ENCODE peak calls at places on chromosomes 6 and 20, in six cellular contexts. Y is prostate gland, X is transverse colon, K is left ventricle myocardium inferior, W is Panc1, R is suprapubic skin. A is an unnamed sample. For H3K27me3 and H3K36me3, the result is how much of the 10 kb centered on the place peaks cover.

GRCh38 chr6:6352772-6353171 is 32.3 kb upstream of the F13A1 start:
- DNase-seq in R (no peak), Y (no peak), X (no peak), K (no peak), W (no peak), A (no peak)

GRCh38 chr20:51756653-51757052 is 11.5 kb downstream of the ATP9A start:
- DNase-seq in K (no peak), W (no peak), R (no peak), Y (no peak), X (no peak), A (no peak)

GRCh38 chr20:17442588-17442987 is 88.6 kb downstream of the BFSP1 start:
- DNase-seq in K (no peak), X (no peak), R (no peak), Y (no peak), W (no peak), A (no peak)

GRCh38 chr6:110534731-110535164 is 58.3 kb upstream of the SLC22A16 start:
- DNase-seq in R (no peak), Y (peak), W (no peak), X (no peak), K (no peak), A (peak)

GRCh38 chr6:161941565-161941964 is 667.7 kb upstream of the AGPAT4 start:
- DNase-seq in X (peak), W (no peak), R (no peak), Y (no peak), K (no peak), A (no peak)

GRCh38 chr6:24228681-24229255 is 102.8 kb downstream of the NRSN1 start:
- DNase-seq in X (no peak), R (no peak), K (no peak), Y (no peak), W (no peak), A (no peak)

GRCh38 chr20:3364323-3365013 is 43.0 kb downstream of the DNAAF9 start:
- DNase-seq in Y (no peak), R (no peak), K (no peak), X (no peak), W (no peak), A (no peak)

GRCh38 chr6:50825375-50826036 is 6.8 kb downstream of the TFAP2B start:
- DNase-seq in K (no peak), Y (no peak), X (no peak), R (no peak), W (no peak), A (no peak)

GRCh38 chr20:9075264-9076095 is 6.6 kb downstream of the PLCB4 start:
- DNase-seq in Y (no peak), R (no peak), K (no peak), X (no peak), W (no peak), A (no peak)

GRCh38 chr6:139539852-139540251 is 165.4 kb upstream of the CITED2 start:
- DNase-seq in R (no peak), Y (no peak), K (peak), W (peak), X (peak), A (no peak)

GRCh38 chr6:103687430-103687829 is 1172.3 kb downstream of the HACE1 start:
- DNase-seq in R (no peak), W (no peak), K (no peak), X (no peak), Y (no peak), A (no peak)

GRCh38 chr6:170445487-170445886 is 107.6 kb downstream of the PSMB1 start:
- DNase-seq in K (no peak), X (no peak), R (peak), W (no peak), Y (no peak), A (no peak)

GRCh38 chr20:51860015-51860882 is 57.9 kb upstream of the SALL4 start:
- DNase-seq in W (no peak), R (no peak), K (no peak), Y (peak), X (peak), A (peak)

GRCh38 chr6:38714239-38715015 is 684 bp upstream of the DNAH8 start:
- DNase-seq in R (no peak), Y (no peak), X (no peak), K (no peak), W (no peak), A (no peak)

GRCh38 chr6:56863366-56863765 is 91.5 kb upstream of the BEND6 start:
- DNase-seq in W (peak), R (no peak), X (peak), Y (no peak), K (no peak), A (no peak)

GRCh38 chr6:166678426-166678825 is 51.4 kb upstream of the RPS6KA2 start:
- DNase-seq in X (no peak), R (no peak), K (no peak), Y (no peak), W (no peak), A (peak)

GRCh38 chr20:17314262-17314661 is 87.4 kb downstream of the PCSK2 start:
- DNase-seq in Y (no peak), X (no peak), K (no peak), R (no peak), W (no peak), A (no peak)

GRCh38 chr20:53678990-53679596 is 85.5 kb upstream of the ZNF217 start:
- DNase-seq in W (no peak), K (no peak), R (no peak), X (no peak), Y (no peak), A (no peak)

GRCh38 chr6:136228811-136229210 is 21.3 kb downstream of the MTFR2 start:
- DNase-seq in Y (no peak), K (no peak), R (no peak), W (no peak), X (no peak), A (no peak)

GRCh38 chr6:118932421-118932820 is 2.5 kb downstream of the MCM9 start:
- DNase-seq in Y (no peak), W (no peak), X (no peak), R (no peak), K (no peak), A (no peak)

GRCh38 chr6:111162504-111162903 is 75.2 kb downstream of the SLC16A10 start:
- DNase-seq in R (no peak), Y (no peak), K (no peak), X (no peak), W (no peak), A (no peak)

GRCh38 chr6:57432919-57433684 is 115.7 kb downstream of the PRIM2 start:
- DNase-seq in K (no peak), Y (no peak), X (no peak), R (no peak), W (no peak), A (no peak)

GRCh38 chr6:17957488-17957887 is 29.9 kb downstream of the KIF13A start:
- DNase-seq in R (no peak), X (no peak), W (no peak), K (no peak), Y (no peak), A (no peak)

GRCh38 chr6:168637853-168638252 is 196.9 kb downstream of the SMOC2 start:
- DNase-seq in Y (no peak), K (no peak), R (no peak), X (peak), W (no peak), A (peak)

GRCh38 chr6:30163090-30163917 is at the start of gene TRIM15:
- DNase-seq in Y (no peak), R (no peak), X (peak), W (no peak), K (no peak), A (peak)

GRCh38 chr20:43477193-43477592 is 19.5 kb downstream of the SRSF6 start:
- DNase-seq in K (no peak), Y (no peak), W (no peak), X (no peak), R (no peak), A (no peak)

GRCh38 chr6:144286503-144287393 is 1.6 kb downstream of the UTRN start:
- DNase-seq in W (peak), K (peak), X (peak), Y (peak), R (peak), A (peak)

GRCh38 chr6:122696079-122696478 is 83.4 kb upstream of the FABP7 start:
- DNase-seq in Y (no peak), X (no peak), K (no peak), R (no peak), W (no peak), A (no peak)

GRCh38 chr20:16476032-16476431 is 97.2 kb downstream of the KIF16B start:
- DNase-seq in W (peak), K (no peak), R (no peak), X (no peak), Y (peak), A (no peak)

GRCh38 chr6:42692151-42692911 is 30.1 kb downstream of the PRPH2 start:
- DNase-seq in K (no peak), R (no peak), W (no peak), Y (peak), X (no peak), A (no peak)

GRCh38 chr20:13638496-13639477 is at the start of gene TASP1:
- DNase-seq in K (peak), Y (peak), X (peak), W (peak), R (peak), A (peak)

GRCh38 chr20:13648872-13649271 is 10.1 kb upstream of the TASP1 start:
- DNase-seq in W (no peak), K (no peak), X (no peak), Y (no peak), R (no peak), A (no peak)

GRCh38 chr20:13648291-13648690 is 9.6 kb upstream of the TASP1 start:
- DNase-seq in R (no peak), Y (no peak), X (no peak), W (no peak), K (no peak), A (no peak)

GRCh38 chr20:13649548-13649947 is 10.8 kb upstream of the TASP1 start:
- DNase-seq in W (no peak), K (peak), Y (no peak), X (peak), R (peak), A (peak)

GRCh38 chr20:13644010-13644409 is 5.3 kb upstream of the TASP1 start:
- DNase-seq in K (no peak), X (no peak), R (no peak), Y (no peak), W (no peak), A (no peak)
- TF ChIP-seq CTCF in K (no peak), X (no peak), R (no peak), Y (no peak), W (no peak), A (no peak)

GRCh38 chr20:49415664-49416044 is 66.8 kb downstream of the KCNB1 start:
- DNase-seq in W (no peak), R (no peak), K (no peak), X (no peak), Y (no peak), A (no peak)
- H3K27me3 ChIP-seq in W (under half), R (under half), K (under half), X (under half), Y (under half), A (under half)

GRCh38 chr6:148157841-148158240 is 184.8 kb upstream of the SASH1 start:
- DNase-seq in Y (no peak), W (no peak), R (no peak), K (no peak), X (no peak), A (no peak)
- H3K36me3 ChIP-seq in Y (under half), W (under half), R (under half), K (under half), X (under half), A (under half)

GRCh38 chr6:3444276-3445088 is 12.4 kb downstream of the SLC22A23 start:
- DNase-seq in R (no peak), W (no peak), K (no peak), Y (no peak), X (no peak), A (no peak)
- TF ChIP-seq CTCF in R (no peak), W (no peak), K (no peak), Y (no peak), X (no peak), A (no peak)

GRCh38 chr6:35719407-35719829 is 17.4 kb upstream of the ARMC12 start:
- DNase-seq in R (no peak), Y (no peak), X (no peak), K (no peak), W (no peak), A (no peak)
- H3K27me3 ChIP-seq in R (under half), Y (under half), X (under half), K (under half), W (under half), A (under half)

GRCh38 chr20:35125753-35126152 is 21.4 kb downstream of the EDEM2 start:
- DNase-seq in K (no peak), Y (no peak), X (no peak), R (no peak), W (no peak), A (no peak)
- H3K36me3 ChIP-seq in K (half or more), Y (under half), X (under half), R (half or more), W (under half), A (under half)

GRCh38 chr6:106883808-106884262 is 90.7 kb downstream of the CD24 start:
- DNase-seq in W (no peak), R (no peak), X (no peak), Y (no peak), K (no peak), A (no peak)
- TF ChIP-seq CTCF in W (peak), R (no peak), X (no peak), Y (no peak), K (no peak), A (no peak)

GRCh38 chr6:116877743-116878142 is 701 bp downstream of the RFX6 start:
- DNase-seq in Y (no peak), R (no peak), W (no peak), X (no peak), K (no peak), A (no peak)

GRCh38 chr6:116876635-116877611 is at the start of gene RFX6:
- DNase-seq in X (peak), W (no peak), K (no peak), R (no peak), Y (no peak), A (peak)

GRCh38 chr6:116872771-116873170 is 4.3 kb upstream of the RFX6 start:
- DNase-seq in X (no peak), W (no peak), R (no peak), Y (no peak), K (no peak), A (no peak)

GRCh38 chr6:116881236-116881635 is 4.2 kb downstream of the RFX6 start:
- DNase-seq in Y (no peak), W (no peak), K (no peak), X (no peak), R (no peak), A (no peak)

DNA sequence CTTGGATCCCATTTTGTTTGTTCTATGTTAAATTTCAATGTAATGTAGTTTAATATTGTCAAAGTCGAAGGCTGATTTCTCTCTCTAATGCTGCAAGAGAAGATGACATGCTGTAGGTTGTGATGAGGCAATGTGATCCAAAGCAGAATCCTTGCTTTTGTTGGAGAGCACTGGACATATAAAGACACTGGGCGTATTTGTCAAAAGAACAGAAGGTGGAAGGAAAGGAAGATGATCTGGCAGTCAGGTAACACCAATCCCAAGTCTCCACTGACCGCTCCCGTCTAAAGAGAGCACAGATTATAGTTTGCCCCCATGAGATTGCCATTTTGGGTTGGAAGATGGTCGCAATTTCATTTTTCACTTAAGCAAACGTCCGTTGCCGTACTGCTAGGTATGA is 935 bp upstream of the RFX6 start:
- DNase-seq in K (no peak), X (no peak), W (no peak), Y (no peak), R (no peak), A (no peak)
- H3K27me3 ChIP-seq in K (half or more), X (half or more), W (half or more), Y (under half), R (under half), A (under half)

GRCh38 chr6:7392402-7392801 is 2.8 kb downstream of the RIOK1 start:
- DNase-seq in Y (no peak), X (no peak), R (no peak), K (no peak), W (no peak), A (no peak)
- H3K36me3 ChIP-seq in Y (under half), X (under half), R (under half), K (under half), W (under half), A (under half)

GRCh38 chr6:106558364-106558763 is 70.9 kb downstream of the RTN4IP1 start:
- DNase-seq in W (no peak), X (no peak), K (no peak), R (no peak), Y (no peak), A (no peak)

GRCh38 chr6:106555767-106556166 is 73.5 kb downstream of the RTN4IP1 start:
- DNase-seq in Y (no peak), X (no peak), R (no peak), W (no peak), K (no peak), A (no peak)

GRCh38 chr6:106557837-106558236 is 71.5 kb downstream of the RTN4IP1 start:
- DNase-seq in R (no peak), K (no peak), X (no peak), Y (no peak), W (no peak), A (no peak)

GRCh38 chr6:106553440-106553839 is 75.9 kb downstream of the RTN4IP1 start:
- DNase-seq in Y (no peak), X (no peak), R (no peak), W (no peak), K (no peak), A (no peak)

DNA sequence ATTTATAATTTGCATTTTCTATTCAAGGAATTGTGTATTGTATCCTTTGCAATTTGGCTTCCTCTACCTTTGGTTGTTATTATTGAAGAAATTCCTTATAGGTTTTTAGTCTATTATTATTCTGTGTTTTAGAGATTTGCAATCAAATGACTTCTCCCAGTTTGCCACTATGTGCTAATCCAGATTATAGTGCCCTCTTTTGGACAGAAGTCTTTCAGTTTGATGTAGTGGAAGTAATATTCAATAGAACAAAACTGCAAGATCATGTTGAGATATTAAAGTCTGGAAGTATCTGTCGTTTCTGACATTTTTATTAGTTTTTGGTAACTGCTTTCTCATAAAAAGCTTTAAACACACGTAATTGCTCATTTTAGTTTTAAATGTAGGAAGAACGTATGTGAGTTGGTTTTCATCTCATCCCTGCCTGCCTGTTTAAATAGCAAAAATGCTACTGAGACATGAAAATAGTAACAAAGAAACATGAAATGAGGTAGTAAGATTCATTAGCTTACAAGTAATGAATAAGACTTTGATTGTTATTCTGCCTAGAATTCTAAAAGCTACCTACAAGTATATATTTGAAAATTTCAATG is 72.8 kb downstream of the RTN4IP1 start:
- DNase-seq in Y (no peak), W (no peak), X (no peak), K (no peak), R (no peak), A (no peak)
- TF ChIP-seq CTCF in Y (peak), W (peak), X (peak), K (peak), R (no peak), A (no peak)